ENCODE peak calls at places on chromosomes 6 and 20, in eight cellular contexts. N is psoas muscle, Z is fibroblast of mammary gland, T is AG10803, X is RWPE1, C is transverse colon, G is NB4, J is cardiac fibroblast. L is an unnamed sample.

GRCh38 chr6:36969240-36969691 is 14.7 kb downstream of the PI16 start:
- DNase-seq in N (no peak), Z (no peak), T (no peak), X (peak), C (no peak), G (no peak), J (no peak), L (no peak)

GRCh38 chr20:58515240-58516212 is at the start of gene APCDD1L:
- DNase-seq in N (no peak), Z (peak), T (peak), X (peak), C (no peak), G (no peak), J (peak), L (no peak)

GRCh38 chr20:59577037-59577808 is 27.1 kb upstream of the PHACTR3 start:
- DNase-seq in N (no peak), Z (no peak), T (no peak), X (no peak), C (no peak), G (no peak), J (no peak), L (peak)

GRCh38 chr6:2412731-2413130 is 167.3 kb upstream of the GMDS start:
- DNase-seq in N (no peak), Z (peak), T (peak), X (no peak), C (no peak), G (no peak), J (peak), L (no peak)

GRCh38 chr6:83603560-83603959 is 91.2 kb downstream of the PRSS35 start:
- DNase-seq in N (no peak), Z (no peak), T (no peak), X (no peak), C (no peak), G (no peak), J (no peak), L (no peak)

GRCh38 chr20:18985551-18985950 is 172.0 kb downstream of the SCP2D1 start:
- DNase-seq in N (no peak), Z (no peak), T (no peak), X (no peak), C (no peak), G (no peak), J (no peak), L (no peak)

GRCh38 chr6:115750946-115751345 is 309.7 kb downstream of the FRK start:
- DNase-seq in N (no peak), Z (no peak), T (no peak), X (no peak), C (no peak), G (no peak), J (no peak), L (no peak)

GRCh38 chr20:64142546-64142945 is 21.7 kb upstream of the MYT1 start:
- DNase-seq in N (no peak), Z (no peak), T (no peak), X (no peak), C (no peak), G (no peak), J (no peak), L (peak)

GRCh38 chr20:5928831-5929715 is 21.3 kb downstream of the TRMT6 start:
- DNase-seq in N (no peak), Z (peak), T (no peak), X (no peak), C (no peak), G (no peak), J (peak), L (no peak)

GRCh38 chr6:72954736-72955135 is 270.6 kb downstream of the KHDC1L start:
- DNase-seq in N (no peak), Z (no peak), T (peak), X (no peak), C (no peak), G (no peak), J (no peak), L (no peak)

GRCh38 chr20:10924628-10925266 is 250.9 kb upstream of the JAG1 start:
- DNase-seq in N (no peak), Z (peak), T (peak), X (peak), C (no peak), G (no peak), J (peak), L (no peak)

GRCh38 chr6:148419430-148419829 is 76.8 kb downstream of the SASH1 start:
- DNase-seq in N (no peak), Z (no peak), T (no peak), X (no peak), C (no peak), G (no peak), J (no peak), L (no peak)

GRCh38 chr20:9214676-9215075 is 145.8 kb downstream of the PLCB4 start:
- DNase-seq in N (no peak), Z (peak), T (peak), X (no peak), C (no peak), G (no peak), J (peak), L (no peak)

GRCh38 chr6:96499781-96500180 is 21.8 kb upstream of the UFL1 start:
- DNase-seq in N (no peak), Z (no peak), T (no peak), X (no peak), C (no peak), G (no peak), J (no peak), L (no peak)

GRCh38 chr6:125503181-125503580 is 201.4 kb upstream of the HDDC2 start:
- DNase-seq in N (no peak), Z (no peak), T (no peak), X (no peak), C (no peak), G (no peak), J (no peak), L (no peak)

GRCh38 chr6:137028912-137029311 is 15.9 kb downstream of the IL20RA start:
- DNase-seq in N (no peak), Z (no peak), T (no peak), X (no peak), C (no peak), G (no peak), J (no peak), L (no peak)

GRCh38 chr6:118565317-118565960 is 17.3 kb downstream of the PLN start:
- DNase-seq in N (no peak), Z (no peak), T (no peak), X (peak), C (no peak), G (peak), J (no peak), L (no peak)

GRCh38 chr6:1544603-1545002 is 65.1 kb upstream of the FOXC1 start:
- DNase-seq in N (no peak), Z (no peak), T (no peak), X (no peak), C (no peak), G (peak), J (no peak), L (no peak)

GRCh38 chr20:42191140-42191860 is 573.1 kb upstream of the CHD6 start:
- DNase-seq in N (no peak), Z (no peak), T (no peak), X (no peak), C (no peak), G (no peak), J (no peak), L (peak)

GRCh38 chr6:146931214-146931613 is 273.0 kb upstream of the STXBP5 start:
- DNase-seq in N (no peak), Z (peak), T (no peak), X (no peak), C (no peak), G (no peak), J (peak), L (no peak)

GRCh38 chr20:39640147-39640546 is 678.0 kb downstream of the DHX35 start:
- DNase-seq in N (no peak), Z (no peak), T (no peak), X (no peak), C (no peak), G (no peak), J (no peak), L (no peak)

GRCh38 chr6:3456794-3457709 is at the start of gene SLC22A23:
- DNase-seq in N (peak), Z (no peak), T (peak), X (peak), C (peak), G (peak), J (peak), L (peak)

GRCh38 chr20:35619196-35620095 is 3.8 kb downstream of the SPAG4 start:
- DNase-seq in N (peak), Z (peak), T (peak), X (peak), C (peak), G (peak), J (peak), L (peak)

GRCh38 chr6:101083533-101084172 is 202.5 kb upstream of the ASCC3 start:
- DNase-seq in N (no peak), Z (peak), T (peak), X (peak), C (no peak), G (no peak), J (peak), L (no peak)

GRCh38 chr6:129893513-129894098 is 32.5 kb upstream of the TMEM244 start:
- DNase-seq in N (no peak), Z (peak), T (peak), X (peak), C (no peak), G (peak), J (peak), L (no peak)

GRCh38 chr20:59606566-59606965 is 2.2 kb downstream of the PHACTR3 start:
- DNase-seq in N (no peak), Z (no peak), T (no peak), X (no peak), C (no peak), G (no peak), J (no peak), L (no peak)

GRCh38 chr6:34701199-34701598 is 4.6 kb upstream of the ILRUN start:
- DNase-seq in N (no peak), Z (no peak), T (no peak), X (no peak), C (no peak), G (no peak), J (no peak), L (no peak)

GRCh38 chr6:35148167-35148741 is 7.1 kb upstream of the TCP11 start:
- DNase-seq in N (no peak), Z (peak), T (peak), X (no peak), C (no peak), G (peak), J (peak), L (no peak)

GRCh38 chr6:26743941-26744699 is 84.6 kb upstream of the ZNF322 start:
- DNase-seq in N (no peak), Z (no peak), T (no peak), X (no peak), C (no peak), G (peak), J (no peak), L (no peak)

GRCh38 chr20:3248167-3248992 is 9.4 kb upstream of the SLC4A11 start:
- DNase-seq in N (peak), Z (peak), T (peak), X (no peak), C (no peak), G (peak), J (peak), L (peak)

GRCh38 chr20:51064160-51064559 is 41.3 kb upstream of the KCNG1 start:
- DNase-seq in N (no peak), Z (no peak), T (no peak), X (no peak), C (no peak), G (no peak), J (no peak), L (no peak)

GRCh38 chr6:110491299-110491643 is 14.9 kb upstream of the SLC22A16 start:
- DNase-seq in N (no peak), Z (no peak), T (no peak), X (no peak), C (no peak), G (no peak), J (no peak), L (no peak)

GRCh38 chr6:28217890-28218289 is 7.2 kb upstream of the ZSCAN9 start:
- DNase-seq in N (no peak), Z (no peak), T (no peak), X (no peak), C (no peak), G (no peak), J (no peak), L (no peak)

GRCh38 chr6:66858196-66858595 is 1151.2 kb upstream of the EYS start:
- DNase-seq in N (no peak), Z (no peak), T (no peak), X (no peak), C (no peak), G (no peak), J (no peak), L (no peak)

GRCh38 chr20:513429-513828 is 30.2 kb downstream of the CSNK2A1 start:
- DNase-seq in N (no peak), Z (peak), T (peak), X (no peak), C (no peak), G (no peak), J (peak), L (no peak)

GRCh38 chr6:29967379-29968010 is 25.2 kb downstream of the HLA-A start:
- DNase-seq in N (no peak), Z (peak), T (no peak), X (peak), C (peak), G (peak), J (no peak), L (no peak)
- TF ChIP-seq CTCF in N (peak), Z (peak), T (no peak), X (peak), C (peak), G (no peak), J (peak), L (no peak)

DNA sequence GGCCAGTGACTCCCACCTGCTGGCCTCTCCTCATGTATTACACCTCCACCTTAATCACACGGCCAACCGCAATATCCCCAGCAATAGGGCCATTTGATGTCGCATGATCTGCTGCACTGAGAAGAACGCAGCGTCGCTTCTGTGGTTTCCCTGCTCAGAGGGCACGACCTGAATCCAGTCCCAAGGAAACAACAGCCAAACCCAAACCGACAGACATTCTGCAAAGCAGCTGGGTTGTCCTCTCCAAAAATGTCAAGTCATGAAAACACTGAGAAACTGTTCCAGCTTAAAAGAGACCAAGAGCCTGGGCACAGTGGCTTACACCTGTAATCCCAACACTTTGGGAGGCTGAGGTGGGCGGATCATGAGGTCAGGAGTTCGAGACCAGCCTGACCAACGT is 7.5 kb upstream of the BPI start:
- DNase-seq in N (no peak), Z (no peak), T (no peak), X (no peak), C (no peak), G (peak), J (no peak), L (no peak)
- TF ChIP-seq CTCF in N (no peak), Z (no peak), T (no peak), X (no peak), C (no peak), G (no peak), J (no peak), L (no peak)

DNA sequence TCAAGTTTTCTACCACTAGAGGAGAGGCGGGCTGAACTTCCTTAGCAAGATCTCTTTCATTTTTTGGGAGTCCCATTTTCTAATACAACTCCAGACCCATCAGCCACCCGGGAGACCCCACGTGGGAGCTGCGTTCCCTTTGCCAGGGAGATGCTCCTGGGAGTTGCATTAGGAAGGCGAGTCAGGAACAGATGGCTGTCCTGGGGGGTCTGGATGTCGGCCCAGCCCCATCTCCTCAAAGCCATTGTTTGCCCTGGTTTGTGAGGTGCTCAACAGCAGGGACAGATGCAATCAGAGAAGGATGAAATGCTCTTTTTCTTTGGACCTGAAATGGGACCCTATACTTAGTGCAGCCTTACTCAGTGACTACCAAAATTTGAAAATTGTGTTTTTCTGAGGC is 39.4 kb downstream of the CARMIL1 start:
- DNase-seq in N (peak), Z (peak), T (no peak), X (no peak), C (no peak), G (no peak), J (no peak), L (peak)
- TF ChIP-seq CTCF in N (no peak), Z (no peak), T (no peak), X (no peak), C (no peak), G (no peak), J (no peak), L (no peak)

DNA sequence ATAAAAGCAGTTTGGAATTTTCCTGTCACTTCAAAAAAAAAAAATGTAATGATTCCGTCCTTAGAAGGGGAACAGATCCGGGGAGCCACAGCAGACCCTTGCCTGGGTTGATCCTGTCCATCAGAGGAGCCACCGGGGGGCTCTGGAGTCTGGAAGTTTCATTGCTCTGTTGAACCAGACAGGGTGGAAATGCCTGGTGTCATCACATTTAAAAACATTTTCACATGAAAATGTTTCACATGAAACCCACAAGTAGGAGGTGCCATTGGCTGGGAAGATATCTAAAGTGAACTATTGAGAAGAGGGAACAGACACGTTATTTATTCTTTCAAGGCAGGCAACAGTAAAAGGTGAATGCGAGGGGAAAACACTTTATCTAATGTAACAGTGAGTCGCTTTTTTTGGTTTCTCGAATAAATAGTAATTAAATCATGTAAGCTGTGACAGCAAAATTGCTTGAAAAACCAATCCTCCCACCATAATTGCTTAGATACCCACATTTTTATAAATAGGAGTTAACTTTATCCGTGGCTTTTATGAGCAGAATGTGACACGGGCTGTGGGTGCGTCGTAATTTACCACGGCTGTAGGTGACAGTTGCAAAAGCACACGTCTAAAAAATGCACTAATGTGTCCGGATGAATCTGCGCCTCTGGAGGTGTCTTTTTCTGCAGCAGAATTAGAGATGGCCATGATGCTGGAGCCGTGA is 323.4 kb downstream of the TAF4 start:
- DNase-seq in N (peak), Z (no peak), T (no peak), X (no peak), C (no peak), G (peak), J (no peak), L (no peak)
- TF ChIP-seq CTCF in N (no peak), Z (no peak), T (no peak), X (no peak), C (no peak), G (no peak), J (no peak), L (no peak)

DNA sequence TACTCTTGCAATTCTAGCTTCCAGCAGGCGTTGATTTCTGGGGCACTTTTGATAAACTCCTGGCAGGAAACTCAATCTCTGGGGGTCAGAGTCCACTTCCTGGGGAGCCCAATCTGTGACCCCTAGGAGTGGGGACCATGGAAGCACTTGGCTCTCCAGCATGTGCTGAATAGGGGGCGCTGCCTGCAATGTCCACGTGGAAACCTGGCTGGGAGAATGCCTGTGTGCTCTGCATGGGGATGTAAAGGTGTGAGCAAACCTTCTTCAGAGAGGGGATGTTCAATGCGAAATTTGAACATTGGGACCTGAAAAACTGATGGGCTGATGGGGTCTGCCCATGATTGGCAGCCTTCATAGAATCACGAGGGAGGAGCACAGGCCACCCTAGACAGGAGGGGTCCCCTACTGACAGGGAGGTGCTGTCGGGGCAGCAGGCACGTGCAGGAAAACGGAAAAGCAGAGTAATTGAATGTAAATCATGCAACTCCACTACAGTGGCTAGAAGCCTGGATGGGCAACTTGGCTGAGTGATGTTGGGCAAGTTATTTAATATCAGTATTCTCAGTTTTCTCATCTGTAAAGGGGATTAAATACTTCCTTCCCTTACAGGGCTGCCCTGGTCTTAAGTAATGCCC is 47.8 kb downstream of the CEP43 start:
- DNase-seq in N (no peak), Z (no peak), T (no peak), X (no peak), C (no peak), G (no peak), J (no peak), L (no peak)
- TF ChIP-seq CTCF in N (no peak), Z (no peak), T (no peak), X (no peak), C (no peak), G (no peak), J (no peak), L (no peak)

DNA sequence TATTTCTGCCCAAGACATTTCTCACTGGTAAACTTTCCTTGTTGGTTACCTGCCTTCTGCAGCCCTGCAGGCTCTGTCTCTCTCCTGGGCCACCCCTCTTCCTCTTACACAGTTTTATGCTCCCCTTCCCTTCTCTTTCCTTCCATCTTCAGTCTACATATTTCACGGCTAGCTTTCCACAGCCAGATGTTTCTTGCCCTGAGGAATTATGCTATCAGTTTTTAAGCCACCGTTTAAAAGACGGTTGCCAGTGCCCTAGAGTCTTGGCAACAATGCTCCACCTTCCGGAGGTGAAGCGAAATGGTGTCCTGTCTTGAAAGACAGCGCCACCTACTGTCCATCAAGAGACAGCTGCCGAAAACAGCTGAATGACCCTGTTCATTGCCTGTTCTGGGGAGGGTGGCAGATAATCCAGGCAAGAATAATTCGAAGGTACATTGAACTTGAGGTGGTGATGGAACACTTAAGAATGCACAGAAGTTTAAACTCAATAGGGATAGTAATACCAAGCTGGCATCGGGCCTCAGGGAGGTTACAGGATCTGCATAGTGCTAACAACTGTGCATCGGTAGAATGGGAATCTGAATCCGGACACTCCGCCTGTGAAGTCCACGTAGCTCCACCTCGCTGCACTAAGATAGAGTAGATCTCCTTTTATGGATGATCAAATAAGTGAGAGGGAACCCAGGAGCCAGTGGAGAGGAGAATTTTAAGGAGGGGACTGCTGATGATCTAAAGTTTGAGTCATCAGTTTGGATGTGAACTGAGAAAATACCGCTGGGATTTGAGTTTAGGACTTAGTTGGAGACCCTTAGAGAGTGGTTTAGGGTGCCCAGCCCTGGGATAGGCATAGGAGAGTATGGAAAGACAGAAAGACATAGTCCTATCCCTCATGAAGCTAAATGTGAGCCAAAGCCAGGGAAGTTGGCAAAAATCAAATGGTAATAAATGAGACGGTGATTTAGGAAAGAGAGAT is 4.8 kb upstream of the TRIM40 start:
- DNase-seq in N (peak), Z (peak), T (peak), X (peak), C (peak), G (peak), J (peak), L (peak)
- TF ChIP-seq CTCF in N (peak), Z (peak), T (peak), X (peak), C (peak), G (peak), J (peak), L (peak)

L was measured in glutamatergic neuron.